ENCODE peak calls at places on chromosome 18, in ten cellular contexts. One of them, this sample, is unnamed.

GRCh38 chr18:832085-832681 is 20.1 kb upstream of the YES1 start:
- DNase-seq in PC-3: no peak
- DNase-seq in osteocyte: no peak
- DNase-seq in fibroblast of lung: no peak
- DNase-seq in hepatocyte: peak
- DNase-seq in fibroblast of mammary gland: no peak
- DNase-seq in GM13977: no peak
- DNase-seq in CD4-positive, alpha-beta T cell: no peak
- DNase-seq in GM10248: no peak
- DNase-seq in CD8-positive, alpha-beta T cell: no peak
- DNase-seq in this sample: no peak

GRCh38 chr18:9575558-9575957 is 38.8 kb downstream of the PPP4R1 start:
- DNase-seq in CD8-positive, alpha-beta T cell: peak
- DNase-seq in GM10248: peak
- DNase-seq in CD4-positive, alpha-beta T cell: no peak
- DNase-seq in GM13977: no peak
- DNase-seq in PC-3: peak
- DNase-seq in fibroblast of lung: peak
- DNase-seq in hepatocyte: peak
- DNase-seq in osteocyte: peak
- DNase-seq in fibroblast of mammary gland: peak
- DNase-seq in this sample: peak

GRCh38 chr18:58263055-58263732 is 219.2 kb downstream of the NEDD4L start:
- DNase-seq in PC-3: peak
- DNase-seq in hepatocyte: peak
- DNase-seq in osteocyte: no peak
- DNase-seq in GM13977: no peak
- DNase-seq in CD4-positive, alpha-beta T cell: no peak
- DNase-seq in fibroblast of mammary gland: peak
- DNase-seq in fibroblast of lung: peak
- DNase-seq in GM10248: no peak
- DNase-seq in CD8-positive, alpha-beta T cell: no peak
- DNase-seq in this sample: no peak

GRCh38 chr18:13242797-13243196 is 24.2 kb downstream of the LDLRAD4 start:
- DNase-seq in fibroblast of mammary gland: no peak
- DNase-seq in PC-3: no peak
- DNase-seq in CD8-positive, alpha-beta T cell: no peak
- DNase-seq in CD4-positive, alpha-beta T cell: no peak
- DNase-seq in GM10248: no peak
- DNase-seq in hepatocyte: no peak
- DNase-seq in fibroblast of lung: no peak
- DNase-seq in GM13977: no peak
- DNase-seq in osteocyte: no peak
- DNase-seq in this sample: no peak

GRCh38 chr18:74608681-74609080 is 11.0 kb downstream of the ZNF407 start:
- DNase-seq in CD8-positive, alpha-beta T cell: no peak
- DNase-seq in fibroblast of mammary gland: peak
- DNase-seq in osteocyte: no peak
- DNase-seq in GM13977: no peak
- DNase-seq in fibroblast of lung: no peak
- DNase-seq in GM10248: no peak
- DNase-seq in CD4-positive, alpha-beta T cell: no peak
- DNase-seq in hepatocyte: no peak
- DNase-seq in PC-3: no peak
- DNase-seq in this sample: no peak

GRCh38 chr18:39462436-39462835 is 1896.8 kb upstream of the CELF4 start:
- DNase-seq in PC-3: peak
- DNase-seq in CD8-positive, alpha-beta T cell: no peak
- DNase-seq in GM13977: no peak
- DNase-seq in hepatocyte: no peak
- DNase-seq in GM10248: no peak
- DNase-seq in CD4-positive, alpha-beta T cell: no peak
- DNase-seq in fibroblast of mammary gland: peak
- DNase-seq in fibroblast of lung: peak
- DNase-seq in osteocyte: no peak
- DNase-seq in this sample: no peak

GRCh38 chr18:41162191-41162590 is 792.8 kb upstream of the PIK3C3 start:
- DNase-seq in hepatocyte: no peak
- DNase-seq in CD4-positive, alpha-beta T cell: no peak
- DNase-seq in fibroblast of mammary gland: no peak
- DNase-seq in CD8-positive, alpha-beta T cell: no peak
- DNase-seq in GM10248: no peak
- DNase-seq in GM13977: no peak
- DNase-seq in PC-3: no peak
- DNase-seq in osteocyte: no peak
- DNase-seq in fibroblast of lung: no peak
- DNase-seq in this sample: no peak

GRCh38 chr18:46719388-46719787 is 37.5 kb downstream of the ST8SIA5 start:
- DNase-seq in fibroblast of mammary gland: peak
- DNase-seq in CD8-positive, alpha-beta T cell: no peak
- DNase-seq in CD4-positive, alpha-beta T cell: no peak
- DNase-seq in GM10248: no peak
- DNase-seq in GM13977: no peak
- DNase-seq in hepatocyte: no peak
- DNase-seq in fibroblast of lung: peak
- DNase-seq in PC-3: no peak
- DNase-seq in osteocyte: no peak
- DNase-seq in this sample: no peak

GRCh38 chr18:45755936-45756335 is 32.0 kb downstream of the SLC14A1 start:
- DNase-seq in GM10248: no peak
- DNase-seq in CD8-positive, alpha-beta T cell: no peak
- DNase-seq in CD4-positive, alpha-beta T cell: no peak
- DNase-seq in osteocyte: no peak
- DNase-seq in PC-3: peak
- DNase-seq in hepatocyte: peak
- DNase-seq in GM13977: no peak
- DNase-seq in fibroblast of lung: peak
- DNase-seq in fibroblast of mammary gland: peak
- DNase-seq in this sample: peak

GRCh38 chr18:75896865-75897264 is 469.4 kb upstream of the SMIM21 start:
- DNase-seq in CD4-positive, alpha-beta T cell: no peak
- DNase-seq in CD8-positive, alpha-beta T cell: no peak
- DNase-seq in fibroblast of lung: peak
- DNase-seq in osteocyte: no peak
- DNase-seq in GM13977: no peak
- DNase-seq in hepatocyte: peak
- DNase-seq in GM10248: no peak
- DNase-seq in PC-3: peak
- DNase-seq in fibroblast of mammary gland: no peak
- DNase-seq in this sample: no peak

DNA sequence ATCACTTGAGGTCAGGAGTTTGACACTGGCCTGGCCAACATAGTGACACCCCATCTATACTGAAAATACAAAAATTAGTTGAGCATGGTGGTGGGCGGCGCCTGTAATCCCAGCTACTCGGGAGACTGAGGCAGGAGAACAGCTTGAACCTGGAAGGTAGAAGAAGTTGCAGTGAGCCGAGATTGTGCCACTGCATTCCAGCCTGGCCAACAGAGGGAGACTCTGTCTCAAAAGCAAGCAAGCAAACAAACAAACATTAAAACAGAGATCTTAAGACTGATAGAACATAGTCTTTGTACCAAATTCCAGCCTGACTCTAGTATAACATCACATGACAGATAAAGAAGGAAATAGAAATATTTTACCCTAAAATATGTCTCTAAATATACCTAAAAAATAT is 168.1 kb downstream of the PTPRM start:
- DNase-seq in hepatocyte: no peak
- DNase-seq in fibroblast of mammary gland: no peak
- DNase-seq in fibroblast of lung: no peak
- DNase-seq in CD8-positive, alpha-beta T cell: no peak
- DNase-seq in CD4-positive, alpha-beta T cell: no peak
- DNase-seq in GM10248: no peak
- DNase-seq in PC-3: no peak
- DNase-seq in GM13977: no peak
- DNase-seq in osteocyte: no peak
- DNase-seq in this sample: no peak
- TF ChIP-seq CTCF in hepatocyte: peak
- TF ChIP-seq CTCF in fibroblast of mammary gland: peak
- TF ChIP-seq CTCF in fibroblast of lung: peak
- TF ChIP-seq CTCF in CD8-positive, alpha-beta T cell: no peak
- TF ChIP-seq CTCF in CD4-positive, alpha-beta T cell: no peak
- TF ChIP-seq CTCF in GM10248: no peak
- TF ChIP-seq CTCF in PC-3: peak
- TF ChIP-seq CTCF in GM13977: no peak
- TF ChIP-seq CTCF in osteocyte: peak
- TF ChIP-seq CTCF in this sample: peak

DNA sequence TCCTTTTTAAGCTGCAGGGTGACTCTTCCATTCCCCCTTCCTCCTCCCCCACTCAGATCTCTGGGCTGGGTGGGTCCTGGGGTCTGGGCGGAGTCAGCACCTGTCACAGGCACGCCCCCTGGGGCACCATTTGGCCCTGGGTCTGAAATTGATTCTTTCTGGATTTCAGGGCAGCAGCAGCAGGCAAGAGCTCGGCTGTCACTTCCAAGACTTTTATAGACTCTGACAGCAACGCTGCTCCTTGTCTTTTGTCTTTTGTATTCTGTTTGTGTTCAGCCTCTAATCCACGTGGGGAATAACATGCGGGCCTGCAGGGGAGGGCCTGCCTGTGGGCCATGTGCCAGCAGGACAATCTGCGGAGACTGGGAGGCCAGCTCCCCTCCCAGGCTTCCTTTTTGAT is 3.9 kb downstream of the BOD1L2 start:
- DNase-seq in GM13977: no peak
- DNase-seq in CD4-positive, alpha-beta T cell: no peak
- DNase-seq in PC-3: no peak
- DNase-seq in osteocyte: no peak
- DNase-seq in CD8-positive, alpha-beta T cell: no peak
- DNase-seq in fibroblast of mammary gland: no peak
- DNase-seq in GM10248: no peak
- DNase-seq in hepatocyte: peak
- DNase-seq in fibroblast of lung: no peak
- DNase-seq in this sample: no peak
- TF ChIP-seq CTCF in GM13977: no peak
- TF ChIP-seq CTCF in CD4-positive, alpha-beta T cell: no peak
- TF ChIP-seq CTCF in PC-3: no peak
- TF ChIP-seq CTCF in osteocyte: no peak
- TF ChIP-seq CTCF in CD8-positive, alpha-beta T cell: no peak
- TF ChIP-seq CTCF in fibroblast of mammary gland: no peak
- TF ChIP-seq CTCF in GM10248: no peak
- TF ChIP-seq CTCF in hepatocyte: no peak
- TF ChIP-seq CTCF in fibroblast of lung: no peak
- TF ChIP-seq CTCF in this sample: no peak

GRCh38 chr18:66560092-66560491 is 43.8 kb downstream of the CDH19 start:
- DNase-seq in GM10248: no peak
- DNase-seq in fibroblast of lung: peak
- DNase-seq in CD8-positive, alpha-beta T cell: no peak
- DNase-seq in CD4-positive, alpha-beta T cell: no peak
- DNase-seq in osteocyte: no peak
- DNase-seq in PC-3: peak
- DNase-seq in fibroblast of mammary gland: peak
- DNase-seq in GM13977: no peak
- DNase-seq in hepatocyte: peak
- DNase-seq in this sample: no peak
- TF ChIP-seq CTCF in GM10248: peak
- TF ChIP-seq CTCF in fibroblast of lung: peak
- TF ChIP-seq CTCF in CD8-positive, alpha-beta T cell: no peak
- TF ChIP-seq CTCF in CD4-positive, alpha-beta T cell: no peak
- TF ChIP-seq CTCF in osteocyte: peak
- TF ChIP-seq CTCF in PC-3: peak
- TF ChIP-seq CTCF in fibroblast of mammary gland: peak
- TF ChIP-seq CTCF in GM13977: peak
- TF ChIP-seq CTCF in hepatocyte: peak
- TF ChIP-seq CTCF in this sample: peak

GRCh38 chr18:7000484-7001096 is 117.0 kb downstream of the LAMA1 start:
- DNase-seq in osteocyte: no peak
- DNase-seq in fibroblast of mammary gland: peak
- DNase-seq in GM10248: no peak
- DNase-seq in CD8-positive, alpha-beta T cell: no peak
- DNase-seq in hepatocyte: peak
- DNase-seq in GM13977: no peak
- DNase-seq in PC-3: peak
- DNase-seq in CD4-positive, alpha-beta T cell: no peak
- DNase-seq in fibroblast of lung: no peak
- DNase-seq in this sample: no peak
- TF ChIP-seq CTCF in osteocyte: peak
- TF ChIP-seq CTCF in fibroblast of mammary gland: peak
- TF ChIP-seq CTCF in GM10248: peak
- TF ChIP-seq CTCF in CD8-positive, alpha-beta T cell: no peak
- TF ChIP-seq CTCF in hepatocyte: peak
- TF ChIP-seq CTCF in GM13977: no peak
- TF ChIP-seq CTCF in PC-3: peak
- TF ChIP-seq CTCF in CD4-positive, alpha-beta T cell: no peak
- TF ChIP-seq CTCF in fibroblast of lung: peak
- TF ChIP-seq CTCF in this sample: no peak

GRCh38 chr18:48292787-48293409 is 116.3 kb downstream of the ZBTB7C start:
- DNase-seq in fibroblast of mammary gland: no peak
- DNase-seq in CD4-positive, alpha-beta T cell: no peak
- DNase-seq in osteocyte: peak
- DNase-seq in PC-3: no peak
- DNase-seq in fibroblast of lung: no peak
- DNase-seq in CD8-positive, alpha-beta T cell: no peak
- DNase-seq in GM10248: no peak
- DNase-seq in hepatocyte: no peak
- DNase-seq in GM13977: no peak
- DNase-seq in this sample: peak
- TF ChIP-seq CTCF in fibroblast of mammary gland: no peak
- TF ChIP-seq CTCF in CD4-positive, alpha-beta T cell: no peak
- TF ChIP-seq CTCF in osteocyte: no peak
- TF ChIP-seq CTCF in PC-3: no peak
- TF ChIP-seq CTCF in fibroblast of lung: no peak
- TF ChIP-seq CTCF in CD8-positive, alpha-beta T cell: no peak
- TF ChIP-seq CTCF in GM10248: no peak
- TF ChIP-seq CTCF in hepatocyte: no peak
- TF ChIP-seq CTCF in GM13977: no peak
- TF ChIP-seq CTCF in this sample: no peak

This sample was measured in right atrium auricular region.